ENCODE peak calls at places on chromosomes 6 and 20, in six cellular contexts. One of them, this sample, is unnamed.

GRCh38 chr6:157380458-157380778 is 572 bp upstream of the ZDHHC14 start:
- DNase-seq in GM03348: no peak
- DNase-seq in glutamatergic neuron: peak; percentile 52
- DNase-seq in small intestine: no peak
- DNase-seq in dorsolateral prefrontal cortex: no peak
- DNase-seq in astrocyte of the spinal cord: no peak
- DNase-seq in this sample: no peak

GRCh38 chr6:11317885-11318771 is 85.7 kb upstream of the NEDD9 start:
- DNase-seq in GM03348: peak; percentile 77
- DNase-seq in glutamatergic neuron: no peak
- DNase-seq in small intestine: peak; percentile 94
- DNase-seq in dorsolateral prefrontal cortex: peak; percentile 52
- DNase-seq in astrocyte of the spinal cord: peak; percentile 99
- DNase-seq in this sample: peak; percentile 93

GRCh38 chr6:129828229-129828628 is 32.9 kb downstream of the TMEM244 start:
- DNase-seq in GM03348: no peak
- DNase-seq in glutamatergic neuron: no peak
- DNase-seq in small intestine: no peak
- DNase-seq in dorsolateral prefrontal cortex: no peak
- DNase-seq in astrocyte of the spinal cord: no peak
- DNase-seq in this sample: no peak

GRCh38 chr6:29563435-29563834 is 3.9 kb upstream of the UBD start:
- DNase-seq in GM03348: no peak
- DNase-seq in glutamatergic neuron: no peak
- DNase-seq in small intestine: no peak
- DNase-seq in dorsolateral prefrontal cortex: no peak
- DNase-seq in astrocyte of the spinal cord: no peak
- DNase-seq in this sample: no peak

GRCh38 chr20:3741846-3742458 is 9.5 kb downstream of the HSPA12B start:
- DNase-seq in GM03348: no peak
- DNase-seq in glutamatergic neuron: no peak
- DNase-seq in small intestine: no peak
- DNase-seq in dorsolateral prefrontal cortex: no peak
- DNase-seq in astrocyte of the spinal cord: no peak
- DNase-seq in this sample: peak; percentile 82

GRCh38 chr6:169824848-169825557 is 73.6 kb downstream of the ERMARD start:
- DNase-seq in GM03348: no peak
- DNase-seq in glutamatergic neuron: no peak
- DNase-seq in small intestine: no peak
- DNase-seq in dorsolateral prefrontal cortex: no peak
- DNase-seq in astrocyte of the spinal cord: no peak
- DNase-seq in this sample: no peak

GRCh38 chr6:26272171-26272631 is 92.8 kb upstream of the BTN3A2 start:
- DNase-seq in GM03348: peak; percentile 14
- DNase-seq in glutamatergic neuron: no peak
- DNase-seq in small intestine: peak; percentile 65
- DNase-seq in dorsolateral prefrontal cortex: no peak
- DNase-seq in astrocyte of the spinal cord: peak; percentile 30
- DNase-seq in this sample: peak; percentile 17

GRCh38 chr20:63004607-63005211 is 2.1 kb downstream of the BHLHE23 start:
- DNase-seq in GM03348: no peak
- DNase-seq in glutamatergic neuron: peak; percentile 63
- DNase-seq in small intestine: no peak
- DNase-seq in dorsolateral prefrontal cortex: no peak
- DNase-seq in astrocyte of the spinal cord: no peak
- DNase-seq in this sample: no peak

GRCh38 chr20:57043091-57043490 is 223.3 kb downstream of the BMP7 start:
- DNase-seq in GM03348: no peak
- DNase-seq in glutamatergic neuron: no peak
- DNase-seq in small intestine: no peak
- DNase-seq in dorsolateral prefrontal cortex: no peak
- DNase-seq in astrocyte of the spinal cord: no peak
- DNase-seq in this sample: no peak

GRCh38 chr20:32037929-32038328 is 14.1 kb upstream of the HCK start:
- DNase-seq in GM03348: no peak
- DNase-seq in glutamatergic neuron: no peak
- DNase-seq in small intestine: no peak
- DNase-seq in dorsolateral prefrontal cortex: no peak
- DNase-seq in astrocyte of the spinal cord: peak; percentile 37
- DNase-seq in this sample: no peak

GRCh38 chr6:37696220-37696840 is 1.4 kb downstream of the MDGA1 start:
- DNase-seq in GM03348: peak; percentile 63
- DNase-seq in glutamatergic neuron: peak; percentile 49
- DNase-seq in small intestine: no peak
- DNase-seq in dorsolateral prefrontal cortex: no peak
- DNase-seq in astrocyte of the spinal cord: peak; percentile 51
- DNase-seq in this sample: peak; percentile 94

GRCh38 chr6:118810420-118811027 is 83.4 kb upstream of the ASF1A start:
- DNase-seq in GM03348: no peak
- DNase-seq in glutamatergic neuron: no peak
- DNase-seq in small intestine: peak; percentile 69
- DNase-seq in dorsolateral prefrontal cortex: no peak
- DNase-seq in astrocyte of the spinal cord: no peak
- DNase-seq in this sample: no peak

GRCh38 chr6:23522751-23523527 is 603.1 kb upstream of the NRSN1 start:
- DNase-seq in GM03348: no peak
- DNase-seq in glutamatergic neuron: peak; percentile 48
- DNase-seq in small intestine: no peak
- DNase-seq in dorsolateral prefrontal cortex: no peak
- DNase-seq in astrocyte of the spinal cord: no peak
- DNase-seq in this sample: no peak

GRCh38 chr6:37671061-37671460 is 26.6 kb downstream of the MDGA1 start:
- DNase-seq in GM03348: no peak
- DNase-seq in glutamatergic neuron: no peak
- DNase-seq in small intestine: no peak
- DNase-seq in dorsolateral prefrontal cortex: no peak
- DNase-seq in astrocyte of the spinal cord: no peak
- DNase-seq in this sample: no peak